ENCODE peak calls at places on chromosomes 6 and 20, in four cellular contexts. Z, D, Q and O are unnamed samples.

GRCh38 chr20:63005862-63006564 is 751 bp downstream of the BHLHE23 start:
- DNase-seq in Z (no peak), D (no peak), Q (no peak), O (no peak)

GRCh38 chr20:2889209-2889608 is 15.9 kb downstream of the PTPRA start:
- DNase-seq in Z (no peak), D (no peak), Q (no peak), O (no peak)

GRCh38 chr20:31604567-31605030 is 490 bp upstream of the ID1 start:
- DNase-seq in Z (no peak), D (no peak), Q (no peak), O (no peak)

GRCh38 chr6:127971945-127972391 is 71.1 kb upstream of the THEMIS start:
- DNase-seq in Z (peak), D (peak), Q (peak), O (peak)

GRCh38 chr6:7140631-7141366 is 33.0 kb downstream of the RREB1 start:
- DNase-seq in Z (no peak), D (peak), Q (peak), O (peak)

GRCh38 chr6:56282391-56282790 is 35.0 kb upstream of the COL21A1 start:
- DNase-seq in Z (no peak), D (no peak), Q (no peak), O (no peak)

GRCh38 chr20:59515013-59515905 is 89.1 kb upstream of the PHACTR3 start:
- DNase-seq in Z (peak), D (peak), Q (no peak), O (no peak)

GRCh38 chr6:28816909-28817807 is 106.6 kb downstream of the TRIM27 start:
- DNase-seq in Z (peak), D (peak), Q (no peak), O (no peak)

GRCh38 chr6:170043150-170043819 is 247.6 kb downstream of the DLL1 start:
- DNase-seq in Z (no peak), D (no peak), Q (no peak), O (no peak)

GRCh38 chr6:143400258-143401059 is 50.0 kb downstream of the ADAT2 start:
- DNase-seq in Z (no peak), D (no peak), Q (no peak), O (no peak)

GRCh38 chr6:162726997-162727346 is 594 bp downstream of the PRKN start:
- DNase-seq in Z (no peak), D (no peak), Q (no peak), O (no peak)

GRCh38 chr6:356828-357251 is 34.7 kb upstream of the IRF4 start:
- DNase-seq in Z (no peak), D (peak), Q (no peak), O (no peak)

GRCh38 chr6:112389842-112390241 is 42.7 kb downstream of the RFPL4B start:
- DNase-seq in Z (no peak), D (no peak), Q (no peak), O (no peak)

GRCh38 chr6:133241088-133241900 is at the start of gene EYA4:
- DNase-seq in Z (no peak), D (no peak), Q (no peak), O (no peak)

GRCh38 chr6:166951670-166952060 is 4.7 kb downstream of the RNASET2 start:
- DNase-seq in Z (no peak), D (no peak), Q (no peak), O (no peak)

GRCh38 chr6:75735491-75736186 is 13.4 kb upstream of the MYO6 start:
- DNase-seq in Z (no peak), D (no peak), Q (no peak), O (no peak)